ENCODE peak calls at places on chromosomes 16 and 17, in ten cellular contexts. One of them, this sample, is unnamed.

GRCh38 chr17:79084291-79085153 is 9.9 kb downstream of the ENGASE start:
- DNase-seq in activated T-helper 1 cell treated with anti-CD3 and anti-CD28 coated beads, Interleukin-2, amount 50 U/mL, for 16 hours: no peak
- DNase-seq in stimulated activated CD4-positive, alpha-beta T cell treated with anti-CD3 and anti-CD28 coated beads, Interleukin-15, amount 100 ng/mL, for 1 hour: no peak
- DNase-seq in fibroblast of gingiva: no peak
- DNase-seq in iris pigment epithelial cell: no peak
- DNase-seq in NCI-H1105: no peak
- DNase-seq in substantia nigra: no peak
- DNase-seq in effector memory CD4-positive, alpha-beta T cell: no peak
- DNase-seq in activated naive CD8-positive, alpha-beta T cell treated with anti-CD3 and anti-CD28 coated beads, Interleukin-2, amount 50 U/mL, for 24 hours: no peak
- DNase-seq in GM13976: no peak
- DNase-seq in this sample: no peak

GRCh38 chr17:80980397-80981061 is 11.1 kb upstream of the CHMP6 start:
- DNase-seq in GM13976: no peak
- DNase-seq in NCI-H1105: no peak
- DNase-seq in stimulated activated CD4-positive, alpha-beta T cell treated with anti-CD3 and anti-CD28 coated beads, Interleukin-15, amount 100 ng/mL, for 1 hour: no peak
- DNase-seq in effector memory CD4-positive, alpha-beta T cell: no peak
- DNase-seq in substantia nigra: no peak
- DNase-seq in iris pigment epithelial cell: peak
- DNase-seq in activated T-helper 1 cell treated with anti-CD3 and anti-CD28 coated beads, Interleukin-2, amount 50 U/mL, for 16 hours: no peak
- DNase-seq in fibroblast of gingiva: no peak
- DNase-seq in activated naive CD8-positive, alpha-beta T cell treated with anti-CD3 and anti-CD28 coated beads, Interleukin-2, amount 50 U/mL, for 24 hours: no peak
- DNase-seq in this sample: no peak

GRCh38 chr17:47252766-47253512 is 688 bp upstream of the ITGB3 start:
- DNase-seq in GM13976: no peak
- DNase-seq in activated T-helper 1 cell treated with anti-CD3 and anti-CD28 coated beads, Interleukin-2, amount 50 U/mL, for 16 hours: no peak
- DNase-seq in iris pigment epithelial cell: no peak
- DNase-seq in substantia nigra: no peak
- DNase-seq in fibroblast of gingiva: no peak
- DNase-seq in stimulated activated CD4-positive, alpha-beta T cell treated with anti-CD3 and anti-CD28 coated beads, Interleukin-15, amount 100 ng/mL, for 1 hour: no peak
- DNase-seq in effector memory CD4-positive, alpha-beta T cell: no peak
- DNase-seq in activated naive CD8-positive, alpha-beta T cell treated with anti-CD3 and anti-CD28 coated beads, Interleukin-2, amount 50 U/mL, for 24 hours: no peak
- DNase-seq in NCI-H1105: no peak
- DNase-seq in this sample: no peak

GRCh38 chr16:48614759-48615158 is 4.8 kb upstream of the N4BP1 start:
- DNase-seq in NCI-H1105: no peak
- DNase-seq in activated T-helper 1 cell treated with anti-CD3 and anti-CD28 coated beads, Interleukin-2, amount 50 U/mL, for 16 hours: no peak
- DNase-seq in GM13976: no peak
- DNase-seq in stimulated activated CD4-positive, alpha-beta T cell treated with anti-CD3 and anti-CD28 coated beads, Interleukin-15, amount 100 ng/mL, for 1 hour: no peak
- DNase-seq in fibroblast of gingiva: no peak
- DNase-seq in activated naive CD8-positive, alpha-beta T cell treated with anti-CD3 and anti-CD28 coated beads, Interleukin-2, amount 50 U/mL, for 24 hours: no peak
- DNase-seq in iris pigment epithelial cell: no peak
- DNase-seq in effector memory CD4-positive, alpha-beta T cell: no peak
- DNase-seq in substantia nigra: no peak
- DNase-seq in this sample: no peak

GRCh38 chr17:45334231-45334630 is 17.4 kb upstream of the MAP3K14 start:
- DNase-seq in substantia nigra: no peak
- DNase-seq in GM13976: no peak
- DNase-seq in NCI-H1105: no peak
- DNase-seq in effector memory CD4-positive, alpha-beta T cell: no peak
- DNase-seq in stimulated activated CD4-positive, alpha-beta T cell treated with anti-CD3 and anti-CD28 coated beads, Interleukin-15, amount 100 ng/mL, for 1 hour: no peak
- DNase-seq in activated T-helper 1 cell treated with anti-CD3 and anti-CD28 coated beads, Interleukin-2, amount 50 U/mL, for 16 hours: no peak
- DNase-seq in activated naive CD8-positive, alpha-beta T cell treated with anti-CD3 and anti-CD28 coated beads, Interleukin-2, amount 50 U/mL, for 24 hours: no peak
- DNase-seq in iris pigment epithelial cell: no peak
- DNase-seq in fibroblast of gingiva: no peak
- DNase-seq in this sample: no peak

GRCh38 chr17:58189436-58190146 is 2.9 kb upstream of the EPX start:
- DNase-seq in activated T-helper 1 cell treated with anti-CD3 and anti-CD28 coated beads, Interleukin-2, amount 50 U/mL, for 16 hours: no peak
- DNase-seq in stimulated activated CD4-positive, alpha-beta T cell treated with anti-CD3 and anti-CD28 coated beads, Interleukin-15, amount 100 ng/mL, for 1 hour: no peak
- DNase-seq in substantia nigra: no peak
- DNase-seq in activated naive CD8-positive, alpha-beta T cell treated with anti-CD3 and anti-CD28 coated beads, Interleukin-2, amount 50 U/mL, for 24 hours: no peak
- DNase-seq in GM13976: no peak
- DNase-seq in effector memory CD4-positive, alpha-beta T cell: no peak
- DNase-seq in NCI-H1105: no peak
- DNase-seq in fibroblast of gingiva: peak
- DNase-seq in iris pigment epithelial cell: peak
- DNase-seq in this sample: peak

GRCh38 chr16:66508261-66508913 is 41.5 kb downstream of the TK2 start:
- DNase-seq in effector memory CD4-positive, alpha-beta T cell: no peak
- DNase-seq in GM13976: no peak
- DNase-seq in stimulated activated CD4-positive, alpha-beta T cell treated with anti-CD3 and anti-CD28 coated beads, Interleukin-15, amount 100 ng/mL, for 1 hour: no peak
- DNase-seq in substantia nigra: no peak
- DNase-seq in iris pigment epithelial cell: peak
- DNase-seq in activated naive CD8-positive, alpha-beta T cell treated with anti-CD3 and anti-CD28 coated beads, Interleukin-2, amount 50 U/mL, for 24 hours: no peak
- DNase-seq in activated T-helper 1 cell treated with anti-CD3 and anti-CD28 coated beads, Interleukin-2, amount 50 U/mL, for 16 hours: no peak
- DNase-seq in NCI-H1105: no peak
- DNase-seq in fibroblast of gingiva: peak
- DNase-seq in this sample: no peak

GRCh38 chr16:74862743-74863244 is 88.2 kb upstream of the FA2H start:
- DNase-seq in activated T-helper 1 cell treated with anti-CD3 and anti-CD28 coated beads, Interleukin-2, amount 50 U/mL, for 16 hours: no peak
- DNase-seq in activated naive CD8-positive, alpha-beta T cell treated with anti-CD3 and anti-CD28 coated beads, Interleukin-2, amount 50 U/mL, for 24 hours: peak
- DNase-seq in NCI-H1105: peak
- DNase-seq in substantia nigra: peak
- DNase-seq in GM13976: peak
- DNase-seq in fibroblast of gingiva: peak
- DNase-seq in effector memory CD4-positive, alpha-beta T cell: no peak
- DNase-seq in iris pigment epithelial cell: peak
- DNase-seq in stimulated activated CD4-positive, alpha-beta T cell treated with anti-CD3 and anti-CD28 coated beads, Interleukin-15, amount 100 ng/mL, for 1 hour: no peak
- DNase-seq in this sample: no peak

GRCh38 chr16:87365021-87365713 is 18.4 kb downstream of the FBXO31 start:
- DNase-seq in NCI-H1105: no peak
- DNase-seq in fibroblast of gingiva: no peak
- DNase-seq in activated naive CD8-positive, alpha-beta T cell treated with anti-CD3 and anti-CD28 coated beads, Interleukin-2, amount 50 U/mL, for 24 hours: no peak
- DNase-seq in stimulated activated CD4-positive, alpha-beta T cell treated with anti-CD3 and anti-CD28 coated beads, Interleukin-15, amount 100 ng/mL, for 1 hour: no peak
- DNase-seq in GM13976: no peak
- DNase-seq in iris pigment epithelial cell: no peak
- DNase-seq in activated T-helper 1 cell treated with anti-CD3 and anti-CD28 coated beads, Interleukin-2, amount 50 U/mL, for 16 hours: no peak
- DNase-seq in effector memory CD4-positive, alpha-beta T cell: no peak
- DNase-seq in substantia nigra: no peak
- DNase-seq in this sample: no peak

GRCh38 chr17:4833178-4833940 is at the start of gene MINK1:
- DNase-seq in iris pigment epithelial cell: peak
- DNase-seq in activated naive CD8-positive, alpha-beta T cell treated with anti-CD3 and anti-CD28 coated beads, Interleukin-2, amount 50 U/mL, for 24 hours: peak
- DNase-seq in stimulated activated CD4-positive, alpha-beta T cell treated with anti-CD3 and anti-CD28 coated beads, Interleukin-15, amount 100 ng/mL, for 1 hour: peak
- DNase-seq in activated T-helper 1 cell treated with anti-CD3 and anti-CD28 coated beads, Interleukin-2, amount 50 U/mL, for 16 hours: peak
- DNase-seq in NCI-H1105: peak
- DNase-seq in substantia nigra: peak
- DNase-seq in GM13976: peak
- DNase-seq in effector memory CD4-positive, alpha-beta T cell: peak
- DNase-seq in fibroblast of gingiva: peak
- DNase-seq in this sample: peak

GRCh38 chr17:17975441-17975840 is 2.8 kb downstream of the DRC3 start:
- DNase-seq in NCI-H1105: no peak
- DNase-seq in fibroblast of gingiva: no peak
- DNase-seq in activated T-helper 1 cell treated with anti-CD3 and anti-CD28 coated beads, Interleukin-2, amount 50 U/mL, for 16 hours: no peak
- DNase-seq in substantia nigra: no peak
- DNase-seq in iris pigment epithelial cell: no peak
- DNase-seq in effector memory CD4-positive, alpha-beta T cell: no peak
- DNase-seq in stimulated activated CD4-positive, alpha-beta T cell treated with anti-CD3 and anti-CD28 coated beads, Interleukin-15, amount 100 ng/mL, for 1 hour: no peak
- DNase-seq in GM13976: no peak
- DNase-seq in activated naive CD8-positive, alpha-beta T cell treated with anti-CD3 and anti-CD28 coated beads, Interleukin-2, amount 50 U/mL, for 24 hours: no peak
- DNase-seq in this sample: no peak

GRCh38 chr17:58507123-58507634 is 7.3 kb downstream of the MTMR4 start:
- DNase-seq in NCI-H1105: no peak
- DNase-seq in fibroblast of gingiva: peak
- DNase-seq in activated T-helper 1 cell treated with anti-CD3 and anti-CD28 coated beads, Interleukin-2, amount 50 U/mL, for 16 hours: no peak
- DNase-seq in stimulated activated CD4-positive, alpha-beta T cell treated with anti-CD3 and anti-CD28 coated beads, Interleukin-15, amount 100 ng/mL, for 1 hour: no peak
- DNase-seq in activated naive CD8-positive, alpha-beta T cell treated with anti-CD3 and anti-CD28 coated beads, Interleukin-2, amount 50 U/mL, for 24 hours: no peak
- DNase-seq in iris pigment epithelial cell: peak
- DNase-seq in GM13976: no peak
- DNase-seq in substantia nigra: no peak
- DNase-seq in effector memory CD4-positive, alpha-beta T cell: no peak
- DNase-seq in this sample: no peak

GRCh38 chr16:81497690-81498089 is 53.1 kb downstream of the CMIP start:
- DNase-seq in activated T-helper 1 cell treated with anti-CD3 and anti-CD28 coated beads, Interleukin-2, amount 50 U/mL, for 16 hours: no peak
- DNase-seq in substantia nigra: peak
- DNase-seq in iris pigment epithelial cell: no peak
- DNase-seq in fibroblast of gingiva: no peak
- DNase-seq in activated naive CD8-positive, alpha-beta T cell treated with anti-CD3 and anti-CD28 coated beads, Interleukin-2, amount 50 U/mL, for 24 hours: no peak
- DNase-seq in effector memory CD4-positive, alpha-beta T cell: no peak
- DNase-seq in GM13976: peak
- DNase-seq in stimulated activated CD4-positive, alpha-beta T cell treated with anti-CD3 and anti-CD28 coated beads, Interleukin-15, amount 100 ng/mL, for 1 hour: no peak
- DNase-seq in NCI-H1105: no peak
- DNase-seq in this sample: no peak

GRCh38 chr16:84117482-84117843 is 721 bp upstream of the MBTPS1 start:
- DNase-seq in effector memory CD4-positive, alpha-beta T cell: no peak
- DNase-seq in activated T-helper 1 cell treated with anti-CD3 and anti-CD28 coated beads, Interleukin-2, amount 50 U/mL, for 16 hours: no peak
- DNase-seq in fibroblast of gingiva: no peak
- DNase-seq in activated naive CD8-positive, alpha-beta T cell treated with anti-CD3 and anti-CD28 coated beads, Interleukin-2, amount 50 U/mL, for 24 hours: peak
- DNase-seq in GM13976: peak
- DNase-seq in stimulated activated CD4-positive, alpha-beta T cell treated with anti-CD3 and anti-CD28 coated beads, Interleukin-15, amount 100 ng/mL, for 1 hour: no peak
- DNase-seq in iris pigment epithelial cell: peak
- DNase-seq in NCI-H1105: no peak
- DNase-seq in substantia nigra: no peak
- DNase-seq in this sample: no peak

GRCh38 chr17:46000292-46000691 is 1.2 kb downstream of the STH start:
- DNase-seq in fibroblast of gingiva: no peak
- DNase-seq in substantia nigra: no peak
- DNase-seq in activated naive CD8-positive, alpha-beta T cell treated with anti-CD3 and anti-CD28 coated beads, Interleukin-2, amount 50 U/mL, for 24 hours: no peak
- DNase-seq in activated T-helper 1 cell treated with anti-CD3 and anti-CD28 coated beads, Interleukin-2, amount 50 U/mL, for 16 hours: no peak
- DNase-seq in iris pigment epithelial cell: no peak
- DNase-seq in stimulated activated CD4-positive, alpha-beta T cell treated with anti-CD3 and anti-CD28 coated beads, Interleukin-15, amount 100 ng/mL, for 1 hour: no peak
- DNase-seq in NCI-H1105: no peak
- DNase-seq in GM13976: no peak
- DNase-seq in effector memory CD4-positive, alpha-beta T cell: no peak
- DNase-seq in this sample: no peak

This sample was measured in GM04503.